ENCODE peak calls at places on chromosomes 13 and 19, in ten cellular contexts. W is GM23248; E is activated T-cell treated with anti-CD3 and anti-CD28 coated beads, Interleukin-2, amount 50 U/mL, for 1 hour; V is activated gamma-delta T cell; Q is activated CD4-positive, alpha-beta T cell treated with anti-CD3 and anti-CD28 coated beads, Interleukin-2, amount 50 U/mL, for 24 hours; J is right cardiac atrium; T is NCI-H524; Y is IMR-90; D is stimulated activated CD8-positive, alpha-beta memory T cell treated with anti-CD3 and anti-CD28 coated beads, Interleukin-7, amount 100 ng/mL, for 4 hours; K is anterior cingulate cortex. R is an unnamed sample.

GRCh38 chr13:68851026-68851425 is 1256.6 kb upstream of the ATXN8OS start:
- DNase-seq in V (no peak), Q (no peak), E (no peak), K (no peak), W (no peak), J (no peak), Y (no peak), T (no peak), D (no peak), R (no peak)

GRCh38 chr19:29467824-29468401 is 57.9 kb upstream of the VSTM2B start:
- DNase-seq in Q (no peak), Y (peak), K (no peak), J (no peak), T (no peak), E (no peak), D (no peak), W (peak), V (no peak), R (no peak)

GRCh38 chr13:40656358-40656757 is 10.1 kb downstream of the FOXO1 start:
- DNase-seq in E (no peak), D (no peak), T (no peak), V (no peak), Q (no peak), Y (no peak), J (no peak), W (no peak), K (no peak), R (no peak)

GRCh38 chr19:44644391-44645016 is 794 bp downstream of the PVR start:
- DNase-seq in Q (no peak), V (no peak), T (peak), W (peak), Y (peak), J (no peak), D (no peak), E (no peak), K (no peak), R (peak)

GRCh38 chr13:33260168-33261098 is 25.1 kb downstream of the STARD13 start:
- DNase-seq in Y (peak), V (no peak), D (no peak), W (peak), J (no peak), Q (no peak), K (no peak), E (no peak), T (peak), R (no peak)

GRCh38 chr13:108911807-108912206 is 282.4 kb downstream of the MYO16 start:
- DNase-seq in D (no peak), W (no peak), Y (no peak), T (no peak), J (no peak), K (no peak), V (no peak), Q (no peak), E (no peak), R (no peak)

GRCh38 chr19:1512671-1513491 is at the start of gene ADAMTSL5:
- DNase-seq in D (peak), W (peak), V (peak), Y (peak), K (no peak), T (no peak), E (peak), Q (peak), J (peak), R (no peak)

GRCh38 chr13:25232937-25233515 is 54.3 kb downstream of the MTMR6 start:
- DNase-seq in E (no peak), Q (no peak), K (no peak), J (no peak), D (no peak), Y (peak), W (peak), V (no peak), T (peak), R (no peak)

GRCh38 chr19:41154060-41154459 is 39.0 kb upstream of the CYP2S1 start:
- DNase-seq in K (no peak), Q (no peak), W (no peak), E (no peak), Y (no peak), J (no peak), V (no peak), T (no peak), D (no peak), R (no peak)

GRCh38 chr13:54657588-54657987 is 1629.0 kb downstream of the OLFM4 start:
- DNase-seq in Q (no peak), D (no peak), T (no peak), K (no peak), J (no peak), E (no peak), Y (no peak), W (no peak), V (no peak), R (no peak)

GRCh38 chr13:96551540-96551939 is 442.7 kb downstream of the OXGR1 start:
- DNase-seq in V (no peak), T (no peak), D (no peak), Q (no peak), W (no peak), K (peak), J (no peak), E (no peak), Y (no peak), R (no peak)

R was measured in aorta.